ENCODE peak calls at places on chromosomes 5 and 9, in eight cellular contexts. Y is fibroblast of lung; G is NCI-H460; I is NCI-H774; S is endothelial cell; C is effector memory CD8-positive, alpha-beta T cell; A is upper lobe of right lung; H is right lobe of liver. M is an unnamed sample.

GRCh38 chr5:115599502-115599901 is 2.8 kb downstream of the TICAM2 start:
- DNase-seq in G (no peak), H (no peak), C (no peak), Y (peak; percentile 78), I (no peak), S (no peak), A (no peak), M (no peak)

GRCh38 chr9:127053057-127053821 is 69.2 kb downstream of the ANGPTL2 start:
- DNase-seq in H (no peak), C (no peak), G (no peak), S (no peak), Y (peak; percentile 22), I (no peak), A (no peak), M (no peak)

GRCh38 chr5:33937017-33937699 is 972 bp downstream of the RXFP3 start:
- DNase-seq in C (no peak), A (no peak), H (no peak), Y (peak; percentile 6), S (no peak), I (no peak), G (no peak), M (no peak)

GRCh38 chr9:79280691-79281090 is 291.1 kb upstream of the TLE4 start:
- DNase-seq in I (no peak), A (no peak), Y (no peak), G (no peak), C (no peak), H (no peak), S (no peak), M (no peak)

GRCh38 chr9:106557996-106558667 is 304.8 kb upstream of the ZNF462 start:
- DNase-seq in A (no peak), G (no peak), S (no peak), Y (no peak), C (no peak), I (no peak), H (peak; percentile 24), M (no peak)

GRCh38 chr5:150626853-150627276 is 13.6 kb upstream of the SYNPO start:
- DNase-seq in S (no peak), G (no peak), A (peak; percentile 78), C (no peak), H (no peak), Y (no peak), I (no peak), M (peak; percentile 80)

GRCh38 chr5:76901522-76901921 is 51.3 kb upstream of the CRHBP start:
- DNase-seq in H (no peak), C (no peak), S (no peak), G (no peak), I (no peak), A (no peak), Y (no peak), M (no peak)

GRCh38 chr9:124054671-124055212 is 43.2 kb downstream of the LHX2 start:
- DNase-seq in S (no peak), I (no peak), H (no peak), A (peak; percentile 46), Y (peak; percentile 85), G (no peak), C (no peak), M (no peak)

GRCh38 chr9:8750639-8751041 is 951.1 kb upstream of the DMAC1 start:
- DNase-seq in C (no peak), S (no peak), G (no peak), Y (peak; percentile 29), H (no peak), I (no peak), A (no peak), M (no peak)

GRCh38 chr5:55597014-55597981 is 62.5 kb upstream of the PLPP1 start:
- DNase-seq in C (no peak), I (no peak), G (peak; percentile 25), S (no peak), Y (peak; percentile 78), H (no peak), A (no peak), M (no peak)

GRCh38 chr5:159555084-159555483 is 224.8 kb upstream of the IL12B start:
- DNase-seq in S (no peak), Y (no peak), H (no peak), C (no peak), A (no peak), G (no peak), I (no peak), M (no peak)

GRCh38 chr5:72817076-72817476 is 615 bp downstream of the TNPO1 start:
- DNase-seq in C (peak; percentile 33), I (no peak), G (no peak), Y (peak; percentile 83), S (peak; percentile 56), H (peak; percentile 69), A (peak; percentile 84), M (peak; percentile 63)

GRCh38 chr9:32384364-32385134 is at the start of gene ACO1:
- DNase-seq in A (peak; percentile 96), C (peak; percentile 83), G (peak; percentile 66), H (peak; percentile 96), S (peak; percentile 93), Y (peak; percentile 83), I (peak; percentile 74), M (peak; percentile 97)

M was measured in pancreas.